ENCODE peak calls at places on chromosomes 4 and X, in ten cellular contexts. One of them, this sample, is unnamed.

GRCh38 chrX:21800344-21800770 is 39.1 kb upstream of the MBTPS2 start:
- DNase-seq in heart right ventricle: no peak
- DNase-seq in fibroblast of pulmonary artery: no peak
- DNase-seq in fibroblast of lung: peak; percentile 46
- DNase-seq in Daoy: peak; percentile 3
- DNase-seq in cardiac muscle cell: no peak
- DNase-seq in Right ventricle myocardium superior: no peak
- DNase-seq in NCI-H1105: no peak
- DNase-seq in ureter: no peak
- DNase-seq in KBM-7: no peak
- DNase-seq in this sample: no peak

GRCh38 chr4:174437324-174437723 is 85.0 kb downstream of the HPGD start:
- DNase-seq in heart right ventricle: no peak
- DNase-seq in fibroblast of pulmonary artery: peak; percentile 44
- DNase-seq in fibroblast of lung: peak; percentile 89
- DNase-seq in Daoy: no peak
- DNase-seq in cardiac muscle cell: peak; percentile 73
- DNase-seq in Right ventricle myocardium superior: no peak
- DNase-seq in NCI-H1105: no peak
- DNase-seq in ureter: no peak
- DNase-seq in KBM-7: no peak
- DNase-seq in this sample: no peak

GRCh38 chrX:148609766-148610698 is 109.6 kb downstream of the AFF2 start:
- DNase-seq in heart right ventricle: no peak
- DNase-seq in fibroblast of pulmonary artery: no peak
- DNase-seq in fibroblast of lung: no peak
- DNase-seq in Daoy: no peak
- DNase-seq in cardiac muscle cell: peak; percentile 1
- DNase-seq in Right ventricle myocardium superior: no peak
- DNase-seq in NCI-H1105: peak; percentile 53
- DNase-seq in ureter: no peak
- DNase-seq in KBM-7: no peak
- DNase-seq in this sample: no peak

GRCh38 chr4:83219344-83219990 is 65.1 kb downstream of the COQ2 start:
- DNase-seq in heart right ventricle: no peak
- DNase-seq in fibroblast of pulmonary artery: no peak
- DNase-seq in fibroblast of lung: no peak
- DNase-seq in Daoy: no peak
- DNase-seq in cardiac muscle cell: no peak
- DNase-seq in Right ventricle myocardium superior: no peak
- DNase-seq in NCI-H1105: peak; percentile 64
- DNase-seq in ureter: no peak
- DNase-seq in KBM-7: no peak
- DNase-seq in this sample: no peak

GRCh38 chrX:131067846-131068745 is 9.9 kb downstream of the ARHGAP36 start:
- DNase-seq in heart right ventricle: no peak
- DNase-seq in fibroblast of pulmonary artery: no peak
- DNase-seq in fibroblast of lung: no peak
- DNase-seq in Daoy: no peak
- DNase-seq in cardiac muscle cell: no peak
- DNase-seq in Right ventricle myocardium superior: no peak
- DNase-seq in NCI-H1105: no peak
- DNase-seq in ureter: no peak
- DNase-seq in KBM-7: no peak
- DNase-seq in this sample: no peak

GRCh38 chrX:38859602-38860001 is 58.3 kb downstream of the MID1IP1 start:
- DNase-seq in heart right ventricle: no peak
- DNase-seq in fibroblast of pulmonary artery: peak; percentile 22
- DNase-seq in fibroblast of lung: peak; percentile 37
- DNase-seq in Daoy: no peak
- DNase-seq in cardiac muscle cell: peak; percentile 30
- DNase-seq in Right ventricle myocardium superior: no peak
- DNase-seq in NCI-H1105: no peak
- DNase-seq in ureter: no peak
- DNase-seq in KBM-7: no peak
- DNase-seq in this sample: no peak

GRCh38 chr4:153950100-153950979 is 161.5 kb upstream of the SFRP2 start:
- DNase-seq in heart right ventricle: no peak
- DNase-seq in fibroblast of pulmonary artery: no peak
- DNase-seq in fibroblast of lung: no peak
- DNase-seq in Daoy: no peak
- DNase-seq in cardiac muscle cell: no peak
- DNase-seq in Right ventricle myocardium superior: no peak
- DNase-seq in NCI-H1105: no peak
- DNase-seq in ureter: no peak
- DNase-seq in KBM-7: peak; percentile 3
- DNase-seq in this sample: no peak

GRCh38 chr4:13980317-13980716 is 352.8 kb upstream of the BOD1L1 start:
- DNase-seq in heart right ventricle: no peak
- DNase-seq in fibroblast of pulmonary artery: peak; percentile 71
- DNase-seq in fibroblast of lung: peak; percentile 85
- DNase-seq in Daoy: peak; percentile 84
- DNase-seq in cardiac muscle cell: peak; percentile 80
- DNase-seq in Right ventricle myocardium superior: no peak
- DNase-seq in NCI-H1105: no peak
- DNase-seq in ureter: no peak
- DNase-seq in KBM-7: peak; percentile 32
- DNase-seq in this sample: peak; percentile 70

GRCh38 chr4:151443777-151444176 is 34.8 kb downstream of the FHIP1A start:
- DNase-seq in heart right ventricle: no peak
- DNase-seq in fibroblast of pulmonary artery: no peak
- DNase-seq in fibroblast of lung: no peak
- DNase-seq in Daoy: no peak
- DNase-seq in cardiac muscle cell: no peak
- DNase-seq in Right ventricle myocardium superior: no peak
- DNase-seq in NCI-H1105: no peak
- DNase-seq in ureter: no peak
- DNase-seq in KBM-7: no peak
- DNase-seq in this sample: no peak

GRCh38 chrX:3181846-3182245 is 140.6 kb downstream of the ARSF start:
- DNase-seq in heart right ventricle: no peak
- DNase-seq in fibroblast of pulmonary artery: no peak
- DNase-seq in fibroblast of lung: no peak
- DNase-seq in Daoy: no peak
- DNase-seq in cardiac muscle cell: peak; percentile 25
- DNase-seq in Right ventricle myocardium superior: no peak
- DNase-seq in NCI-H1105: no peak
- DNase-seq in ureter: no peak
- DNase-seq in KBM-7: no peak
- DNase-seq in this sample: no peak

GRCh38 chrX:103367502-103367901 is 8.8 kb upstream of the BEX3 start:
- DNase-seq in heart right ventricle: no peak
- DNase-seq in fibroblast of pulmonary artery: no peak
- DNase-seq in fibroblast of lung: peak; percentile 30
- DNase-seq in Daoy: no peak
- DNase-seq in cardiac muscle cell: no peak
- DNase-seq in Right ventricle myocardium superior: no peak
- DNase-seq in NCI-H1105: no peak
- DNase-seq in ureter: no peak
- DNase-seq in KBM-7: no peak
- DNase-seq in this sample: no peak

GRCh38 chrX:135974279-135974856 is 580 bp upstream of the MMGT1 start:
- DNase-seq in heart right ventricle: peak; percentile 77
- DNase-seq in fibroblast of pulmonary artery: peak; percentile 73
- DNase-seq in fibroblast of lung: peak; percentile 78
- DNase-seq in Daoy: peak; percentile 73
- DNase-seq in cardiac muscle cell: peak; percentile 86
- DNase-seq in Right ventricle myocardium superior: peak; percentile 79
- DNase-seq in NCI-H1105: peak; percentile 67
- DNase-seq in ureter: peak; percentile 78
- DNase-seq in KBM-7: peak; percentile 36
- DNase-seq in this sample: no peak

GRCh38 chr4:62640296-62640695 is 1440.2 kb downstream of the ADGRL3 start:
- DNase-seq in heart right ventricle: no peak
- DNase-seq in fibroblast of pulmonary artery: no peak
- DNase-seq in fibroblast of lung: no peak
- DNase-seq in Daoy: peak; percentile 5
- DNase-seq in cardiac muscle cell: no peak
- DNase-seq in Right ventricle myocardium superior: no peak
- DNase-seq in NCI-H1105: no peak
- DNase-seq in ureter: no peak
- DNase-seq in KBM-7: no peak
- DNase-seq in this sample: no peak

GRCh38 chrX:2696698-2697215 is 5.7 kb downstream of the CD99 start:
- DNase-seq in heart right ventricle: no peak
- DNase-seq in fibroblast of pulmonary artery: peak; percentile 93
- DNase-seq in fibroblast of lung: peak; percentile 86
- DNase-seq in Daoy: peak; percentile 79
- DNase-seq in cardiac muscle cell: peak; percentile 85
- DNase-seq in Right ventricle myocardium superior: no peak
- DNase-seq in NCI-H1105: no peak
- DNase-seq in ureter: no peak
- DNase-seq in KBM-7: peak; percentile 100
- DNase-seq in this sample: peak; percentile 77

GRCh38 chr4:14404730-14405129 is 597.6 kb upstream of the CPEB2 start:
- DNase-seq in heart right ventricle: no peak
- DNase-seq in fibroblast of pulmonary artery: peak; percentile 51
- DNase-seq in fibroblast of lung: peak; percentile 83
- DNase-seq in Daoy: no peak
- DNase-seq in cardiac muscle cell: peak; percentile 60
- DNase-seq in Right ventricle myocardium superior: no peak
- DNase-seq in NCI-H1105: no peak
- DNase-seq in ureter: no peak
- DNase-seq in KBM-7: no peak
- DNase-seq in this sample: no peak

This sample was measured in hepatic stellate cell.